ENCODE peak calls at places on chromosomes 5 and 9, in seven cellular contexts. M is endothelial cell of umbilical vein, X is upper lobe of left lung, L is stomach, Q is prostate gland, J is transverse colon, E is HepG2. I is an unnamed sample.
A peak's percentile ranks its signal among the peaks of the same experiment; 100 is the strongest.

GRCh38 chr9:126722922-126723806 is 81.7 kb upstream of the ZBTB43 start:
- DNase-seq in M (no peak), J (peak; percentile 61), X (peak; percentile 48), L (peak; percentile 55), Q (peak; percentile 36), E (no peak), I (peak; percentile 51)

GRCh38 chr9:91519520-91520270 is 96.1 kb upstream of the NFIL3 start:
- DNase-seq in L (no peak), J (no peak), X (no peak), Q (no peak), M (no peak), E (no peak), I (no peak)

GRCh38 chr9:99823392-99824377 is 2.0 kb downstream of the NR4A3 start:
- DNase-seq in J (peak; percentile 39), L (peak; percentile 51), X (peak; percentile 35), M (peak; percentile 48), E (no peak), Q (peak; percentile 27), I (peak; percentile 55)

GRCh38 chr5:185095-186070 is 5.9 kb upstream of the LRRC14B start:
- DNase-seq in Q (no peak), L (no peak), X (no peak), J (no peak), M (no peak), E (no peak), I (no peak)

GRCh38 chr5:135012951-135013391 is 21.1 kb downstream of the PITX1 start:
- DNase-seq in E (no peak), Q (no peak), L (peak; percentile 22), M (no peak), X (no peak), J (no peak), I (no peak)

GRCh38 chr5:61167382-61167781 is 5.1 kb upstream of the SMIM15 start:
- DNase-seq in M (peak; percentile 55), Q (peak; percentile 16), X (no peak), E (no peak), J (peak; percentile 28), L (peak; percentile 32), I (no peak)

GRCh38 chr5:81579525-81579924 is 171.4 kb downstream of the SSBP2 start:
- DNase-seq in X (no peak), M (peak; percentile 57), L (no peak), J (no peak), E (no peak), Q (no peak), I (no peak)

GRCh38 chr5:177089825-177090641 is 3.3 kb downstream of the FGFR4 start:
- DNase-seq in M (no peak), Q (no peak), X (no peak), E (no peak), J (peak; percentile 47), L (no peak), I (no peak)

GRCh38 chr5:143002459-143003327 is 232.5 kb downstream of the ARHGAP26 start:
- DNase-seq in L (peak; percentile 36), Q (no peak), J (peak; percentile 54), X (peak; percentile 62), M (peak; percentile 97), E (no peak), I (no peak)

GRCh38 chr5:41843456-41844112 is 26.6 kb downstream of the OXCT1 start:
- DNase-seq in L (no peak), Q (peak; percentile 23), J (peak; percentile 9), E (peak; percentile 36), M (peak; percentile 66), X (no peak), I (no peak)

GRCh38 chr5:54385994-54386393 is 69.5 kb upstream of the HSPB3 start:
- DNase-seq in Q (no peak), X (no peak), M (no peak), L (no peak), E (no peak), J (no peak), I (no peak)

GRCh38 chr5:76537073-76537543 is 86.1 kb downstream of the F2RL2 start:
- DNase-seq in M (no peak), Q (no peak), X (no peak), E (peak; percentile 85), L (no peak), J (no peak), I (no peak)

GRCh38 chr5:132065351-132065937 is 5.0 kb downstream of the IL3 start:
- DNase-seq in M (peak; percentile 71), L (peak; percentile 50), E (peak; percentile 53), X (peak; percentile 75), Q (no peak), J (peak; percentile 50), I (peak; percentile 62)

GRCh38 chr5:176547811-176548210 is 1.3 kb upstream of the CDHR2 start:
- DNase-seq in J (peak; percentile 86), X (no peak), L (peak; percentile 58), E (peak; percentile 78), M (no peak), Q (no peak), I (no peak)

GRCh38 chr5:127958421-127959011 is 125.0 kb upstream of the SLC12A2 start:
- DNase-seq in E (peak; percentile 78), Q (peak; percentile 38), J (peak; percentile 36), M (peak; percentile 32), X (no peak), L (no peak), I (no peak)

GRCh38 chr5:75046366-75047142 is 5.8 kb downstream of the GCNT4 start:
- DNase-seq in L (no peak), X (no peak), Q (no peak), E (no peak), M (no peak), J (no peak), I (no peak)

GRCh38 chr5:75050415-75050814 is 1.9 kb downstream of the GCNT4 start:
- DNase-seq in L (no peak), E (peak; percentile 30), J (no peak), M (peak; percentile 3), Q (no peak), X (no peak), I (no peak)

GRCh38 chr5:75049581-75050274 is 2.6 kb downstream of the GCNT4 start:
- DNase-seq in E (peak; percentile 69), M (peak; percentile 55), J (peak; percentile 77), X (peak; percentile 66), Q (peak; percentile 28), L (peak; percentile 70), I (no peak)

GRCh38 chr5:75047356-75047755 is 5.0 kb downstream of the GCNT4 start:
- DNase-seq in L (no peak), J (no peak), M (no peak), E (no peak), X (no peak), Q (no peak), I (no peak)

DNA sequence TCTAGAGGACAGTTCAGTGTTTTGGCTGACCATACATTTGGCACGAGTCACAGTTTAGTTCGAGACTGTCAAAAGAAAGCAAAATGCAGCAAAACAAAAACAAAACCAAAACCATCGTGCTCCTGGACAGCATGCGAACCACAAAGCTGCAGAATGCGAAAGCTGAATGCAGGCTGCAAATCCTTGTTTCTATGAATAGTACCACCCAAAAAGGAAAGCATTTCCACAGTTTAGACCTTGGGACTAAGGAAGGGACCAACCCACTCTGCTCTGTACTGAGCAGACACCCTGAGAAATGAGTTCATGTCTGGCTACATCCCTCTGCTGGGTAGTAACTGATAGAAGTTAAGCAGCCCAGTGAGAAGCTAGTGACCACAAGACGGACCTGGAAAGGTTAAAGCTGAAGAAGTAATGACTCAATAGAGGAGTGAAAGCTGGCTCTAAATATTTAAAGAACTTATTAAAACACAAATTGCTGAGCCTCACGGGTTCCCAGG is 3.9 kb downstream of the GCNT4 start:
- DNase-seq in L (no peak), X (no peak), M (no peak), E (no peak), Q (no peak), J (no peak), I (no peak)
- TF ChIP-seq POLR2AphosphoS5 in L (no peak), X (no peak), M (no peak), E (no peak), Q (no peak), J (no peak), I (no peak)

GRCh38 chr5:1792842-1793266 is 6.8 kb downstream of the MRPL36 start:
- DNase-seq in L (peak; percentile 38), M (peak; percentile 75), J (peak; percentile 62), Q (no peak), E (no peak), X (no peak), I (peak; percentile 70)
- TF ChIP-seq POLR2AphosphoS5 in L (peak; percentile 12), M (peak; percentile 70), J (peak; percentile 6), Q (no peak), E (no peak), X (no peak), I (peak; percentile 28)

GRCh38 chr9:128117613-128118471 is 9.7 kb downstream of the PTGES2 start:
- DNase-seq in X (peak; percentile 95), E (peak; percentile 78), J (peak; percentile 97), Q (peak; percentile 90), L (peak; percentile 96), M (peak; percentile 93), I (peak; percentile 85)
- TF ChIP-seq POLR2AphosphoS5 in X (no peak), E (no peak), J (peak; percentile 34), Q (peak; percentile 91), L (peak; percentile 47), M (no peak), I (no peak)

GRCh38 chr5:38808666-38809343 is 37.0 kb upstream of the OSMR start:
- DNase-seq in L (no peak), J (no peak), Q (no peak), X (no peak), E (no peak), M (no peak), I (no peak)

GRCh38 chr5:38807570-38808461 is 38.0 kb upstream of the OSMR start:
- DNase-seq in M (peak; percentile 86), Q (no peak), E (no peak), J (no peak), X (no peak), L (no peak), I (no peak)

GRCh38 chr5:38814879-38815278 is 30.9 kb upstream of the OSMR start:
- DNase-seq in Q (no peak), E (no peak), M (no peak), L (no peak), X (no peak), J (no peak), I (no peak)

DNA sequence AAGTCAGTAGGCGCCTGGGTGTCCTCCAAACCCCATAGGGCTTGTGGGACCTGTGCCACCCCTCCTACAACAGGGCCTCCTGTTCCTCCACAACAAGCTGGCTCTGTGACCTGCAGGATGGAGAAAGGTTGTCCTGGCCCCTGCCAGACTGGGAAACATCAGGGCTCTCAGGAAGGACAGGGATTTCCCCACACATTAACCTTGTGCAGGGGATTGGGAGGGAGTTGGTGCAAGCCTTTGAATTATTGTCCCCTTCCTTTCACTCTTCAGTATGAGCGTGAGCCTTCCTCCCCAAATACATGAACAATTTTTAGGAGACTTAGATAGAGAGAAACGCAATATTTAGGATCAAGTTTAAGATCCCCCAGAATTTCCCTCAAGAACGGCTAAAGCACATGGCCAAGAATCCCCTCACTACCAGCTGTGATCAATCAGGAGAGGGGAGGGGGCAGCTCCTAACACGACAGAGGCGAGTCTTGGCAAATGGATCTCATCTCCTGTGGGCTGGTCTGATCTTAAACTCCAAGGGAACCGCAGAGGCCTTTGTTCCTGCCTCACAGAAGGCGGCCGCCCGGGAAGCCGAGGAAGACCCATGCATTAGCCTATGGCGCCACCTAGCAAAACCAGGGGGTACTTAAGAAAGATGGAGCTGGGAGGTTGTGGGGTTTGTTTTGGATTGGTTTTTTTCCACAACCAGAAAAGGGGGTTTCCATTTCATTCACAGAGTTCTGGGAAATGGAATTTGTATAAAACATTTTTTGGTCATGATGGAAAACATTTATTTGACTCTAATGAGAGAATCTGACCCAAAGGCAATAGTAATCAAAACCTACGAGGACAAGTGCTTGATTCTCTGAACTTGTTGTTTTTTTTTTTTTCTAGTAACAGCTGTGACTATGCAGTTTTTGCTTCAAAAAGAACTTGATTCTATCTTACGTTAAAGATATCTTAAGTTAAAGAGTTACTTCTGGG is 36.1 kb upstream of the OSMR start:
- DNase-seq in X (peak; percentile 86), E (peak; percentile 68), L (peak; percentile 85), J (peak; percentile 68), Q (peak; percentile 83), M (peak; percentile 87), I (peak; percentile 37)
- TF ChIP-seq POLR2AphosphoS5 in X (no peak), E (no peak), L (no peak), J (no peak), Q (peak; percentile 58), M (no peak), I (no peak)